ENCODE peak calls at places on chromosomes 1 and 21, in five cellular contexts. O is colonic mucosa, C is NCI-H1092, X is transverse colon, G is GM03348. S is an unnamed sample.

GRCh38 chr21:43659136-43660000 is at the start of the genes HSF2BP and RRP1B:
- DNase-seq in O (peak; percentile 81), C (peak; percentile 77), X (peak; percentile 86), G (peak; percentile 96), S (peak; percentile 90)

GRCh38 chr1:86714159-86714558 is 9.8 kb downstream of the SH3GLB1 start:
- DNase-seq in O (no peak), C (no peak), X (no peak), G (peak; percentile 15), S (no peak)

GRCh38 chr1:89863165-89863835 is 42.5 kb downstream of the LRRC8D start:
- DNase-seq in O (no peak), C (no peak), X (no peak), G (no peak), S (no peak)

GRCh38 chr1:19447550-19447949 is 37.8 kb downstream of the CAPZB start:
- DNase-seq in O (no peak), C (no peak), X (no peak), G (no peak), S (no peak)

GRCh38 chr21:46190491-46191131 is 6.4 kb upstream of the SPATC1L start:
- DNase-seq in O (peak; percentile 13), C (no peak), X (no peak), G (no peak), S (no peak)

GRCh38 chr1:154327466-154328317 is 2.4 kb downstream of the ATP8B2 start:
- DNase-seq in O (peak; percentile 56), C (no peak), X (peak; percentile 65), G (no peak), S (peak; percentile 80)

GRCh38 chr1:230176871-230177411 is 109.9 kb downstream of the GALNT2 start:
- DNase-seq in O (peak; percentile 47), C (peak; percentile 89), X (peak; percentile 39), G (peak; percentile 69), S (no peak)

GRCh38 chr1:193157360-193157759 is 29.1 kb downstream of the B3GALT2 start:
- DNase-seq in O (no peak), C (no peak), X (no peak), G (no peak), S (no peak)

GRCh38 chr1:209208648-209209047 is 374.9 kb upstream of the CAMK1G start:
- DNase-seq in O (no peak), C (no peak), X (no peak), G (no peak), S (no peak)

GRCh38 chr1:12406218-12407021 is 176.6 kb downstream of the VPS13D start:
- DNase-seq in O (no peak), C (no peak), X (no peak), G (peak; percentile 63), S (no peak)

GRCh38 chr1:117967472-117967871 is 37.9 kb downstream of the WDR3 start:
- DNase-seq in O (no peak), C (no peak), X (no peak), G (peak; percentile 35), S (no peak)

GRCh38 chr21:46124083-46124925 is 26.4 kb downstream of the COL6A2 start:
- DNase-seq in O (no peak), C (no peak), X (no peak), G (no peak), S (no peak)

GRCh38 chr1:168567007-168567406 is 9.4 kb upstream of the XCL1 start:
- DNase-seq in O (no peak), C (no peak), X (no peak), G (no peak), S (no peak)

GRCh38 chr1:151728151-151728711 is 6.9 kb downstream of the RIIAD1 start:
- DNase-seq in O (peak; percentile 18), C (no peak), X (no peak), G (peak; percentile 57), S (no peak)

GRCh38 chr1:229689915-229690314 is 63.9 kb downstream of the URB2 start:
- DNase-seq in O (no peak), C (no peak), X (no peak), G (no peak), S (no peak)

GRCh38 chr1:63523738-63524137 is 413 bp downstream of the EFCAB7 start:
- DNase-seq in O (peak; percentile 22), C (no peak), X (peak; percentile 8), G (peak; percentile 6), S (peak; percentile 38)

GRCh38 chr1:31605908-31606427 is 11.5 kb upstream of the HCRTR1 start:
- DNase-seq in O (no peak), C (no peak), X (no peak), G (no peak), S (no peak)

GRCh38 chr1:91608876-91609275 is 108.2 kb downstream of the CDC7 start:
- DNase-seq in O (no peak), C (no peak), X (no peak), G (peak; percentile 16), S (no peak)

GRCh38 chr1:1387098-1388077 is 11.7 kb downstream of the CCNL2 start:
- DNase-seq in O (no peak), C (no peak), X (no peak), G (no peak), S (no peak)